ENCODE peak calls at places on chromosome X, in five cellular contexts. V, Z, H, O and G are unnamed samples.
A peak's percentile ranks its signal among the peaks of the same experiment; 100 is the strongest.

GRCh38 chrX:125505207-125505606 is 185.5 kb downstream of the TEX13C start:
- DNase-seq in V (no peak), Z (no peak), H (peak; percentile 63), O (no peak), G (no peak)

GRCh38 chrX:39891781-39892180 is 206.0 kb downstream of the BCOR start:
- DNase-seq in V (no peak), Z (no peak), H (no peak), O (no peak), G (no peak)

GRCh38 chrX:54181196-54181953 is 1.7 kb downstream of the FAM120C start:
- DNase-seq in V (no peak), Z (no peak), H (peak; percentile 22), O (peak; percentile 70), G (no peak)

GRCh38 chrX:2696698-2697215 is 5.7 kb downstream of the CD99 start:
- DNase-seq in V (no peak), Z (no peak), H (peak; percentile 97), O (peak; percentile 87), G (peak; percentile 84)

GRCh38 chrX:12994321-12994720 is 19.4 kb downstream of the TMSB4X start:
- DNase-seq in V (no peak), Z (no peak), H (no peak), O (no peak), G (no peak)

GRCh38 chrX:39900788-39901170 is 197.0 kb downstream of the BCOR start:
- DNase-seq in V (no peak), Z (no peak), H (peak; percentile 22), O (no peak), G (no peak)

GRCh38 chrX:132022863-132023116 is 312 bp upstream of the STK26 start:
- DNase-seq in V (no peak), Z (no peak), H (no peak), O (no peak), G (no peak)

GRCh38 chrX:21708116-21708515 is 49.8 kb downstream of the SMPX start:
- DNase-seq in V (no peak), Z (no peak), H (no peak), O (no peak), G (no peak)

GRCh38 chrX:116827063-116827462 is 364.3 kb upstream of the CT83 start:
- DNase-seq in V (no peak), Z (no peak), H (no peak), O (no peak), G (no peak)

GRCh38 chrX:96211953-96212352 is 472.7 kb upstream of the DIAPH2 start:
- DNase-seq in V (no peak), Z (no peak), H (no peak), O (no peak), G (no peak)

GRCh38 chrX:106286053-106286650 is 118.0 kb downstream of the PWWP3B start:
- DNase-seq in V (no peak), Z (no peak), H (peak; percentile 43), O (peak; percentile 62), G (peak; percentile 62)

GRCh38 chrX:149003863-149004660 is 501.0 kb downstream of the IDS start:
- DNase-seq in V (no peak), Z (no peak), H (peak; percentile 11), O (peak; percentile 66), G (peak; percentile 11)

GRCh38 chrX:43589735-43590515 is 66.2 kb upstream of the MAOA start:
- DNase-seq in V (no peak), Z (no peak), H (peak; percentile 74), O (no peak), G (no peak)

GRCh38 chrX:129772796-129773431 is 6.8 kb upstream of the SASH3 start:
- DNase-seq in V (no peak), Z (peak; percentile 77), H (no peak), O (no peak), G (no peak)

GRCh38 chrX:70124678-70125077 is 8.6 kb upstream of the IGBP1 start:
- DNase-seq in V (no peak), Z (no peak), H (no peak), O (no peak), G (no peak)